ENCODE peak calls at places on chromosomes 13 and 19, in nine cellular contexts. One of them, this sample, is unnamed.

GRCh38 chr13:106156468-106156867 is 379.0 kb downstream of the EFNB2 start:
- DNase-seq in stomach: no peak
- DNase-seq in psoas muscle: no peak
- DNase-seq in heart right ventricle: no peak
- DNase-seq in A549: no peak
- DNase-seq in vagina: no peak
- DNase-seq in AG04450: peak; percentile 92
- DNase-seq in Peyer's patch: no peak
- DNase-seq in lower lobe of right lung: no peak
- DNase-seq in this sample: no peak

GRCh38 chr13:30872685-30873443 is 33.2 kb upstream of the MEDAG start:
- DNase-seq in stomach: no peak
- DNase-seq in psoas muscle: peak; percentile 68
- DNase-seq in heart right ventricle: peak; percentile 39
- DNase-seq in A549: no peak
- DNase-seq in vagina: peak; percentile 89
- DNase-seq in AG04450: peak; percentile 71
- DNase-seq in Peyer's patch: no peak
- DNase-seq in lower lobe of right lung: no peak
- DNase-seq in this sample: no peak

GRCh38 chr19:14433454-14434156 is 499 bp downstream of the PKN1 start:
- DNase-seq in stomach: peak; percentile 62
- DNase-seq in psoas muscle: no peak
- DNase-seq in heart right ventricle: peak; percentile 33
- DNase-seq in A549: no peak
- DNase-seq in vagina: no peak
- DNase-seq in AG04450: no peak
- DNase-seq in Peyer's patch: peak; percentile 75
- DNase-seq in lower lobe of right lung: peak; percentile 62
- DNase-seq in this sample: peak; percentile 19

GRCh38 chr13:34155931-34156607 is 338.1 kb downstream of the RFC3 start:
- DNase-seq in stomach: no peak
- DNase-seq in psoas muscle: no peak
- DNase-seq in heart right ventricle: no peak
- DNase-seq in A549: no peak
- DNase-seq in vagina: no peak
- DNase-seq in AG04450: no peak
- DNase-seq in Peyer's patch: no peak
- DNase-seq in lower lobe of right lung: no peak
- DNase-seq in this sample: no peak

GRCh38 chr19:5578094-5578846 is 10.5 kb upstream of the TINCR start:
- DNase-seq in stomach: peak; percentile 74
- DNase-seq in psoas muscle: peak; percentile 81
- DNase-seq in heart right ventricle: peak; percentile 50
- DNase-seq in A549: peak; percentile 57
- DNase-seq in vagina: no peak
- DNase-seq in AG04450: peak; percentile 13
- DNase-seq in Peyer's patch: peak; percentile 81
- DNase-seq in lower lobe of right lung: peak; percentile 79
- DNase-seq in this sample: peak; percentile 65

GRCh38 chr19:50434525-50434924 is 1.8 kb downstream of the MYBPC2 start:
- DNase-seq in stomach: no peak
- DNase-seq in psoas muscle: peak; percentile 81
- DNase-seq in heart right ventricle: no peak
- DNase-seq in A549: no peak
- DNase-seq in vagina: no peak
- DNase-seq in AG04450: no peak
- DNase-seq in Peyer's patch: peak; percentile 39
- DNase-seq in lower lobe of right lung: no peak
- DNase-seq in this sample: no peak

GRCh38 chr19:17346109-17346671 is 8.8 kb downstream of the GTPBP3 start:
- DNase-seq in stomach: peak; percentile 82
- DNase-seq in psoas muscle: peak; percentile 85
- DNase-seq in heart right ventricle: peak; percentile 78
- DNase-seq in A549: peak; percentile 58
- DNase-seq in vagina: no peak
- DNase-seq in AG04450: no peak
- DNase-seq in Peyer's patch: peak; percentile 85
- DNase-seq in lower lobe of right lung: peak; percentile 85
- DNase-seq in this sample: peak; percentile 73

GRCh38 chr13:95128045-95128643 is 173.1 kb downstream of the ABCC4 start:
- DNase-seq in stomach: peak; percentile 52
- DNase-seq in psoas muscle: no peak
- DNase-seq in heart right ventricle: no peak
- DNase-seq in A549: peak; percentile 10
- DNase-seq in vagina: no peak
- DNase-seq in AG04450: no peak
- DNase-seq in Peyer's patch: no peak
- DNase-seq in lower lobe of right lung: no peak
- DNase-seq in this sample: no peak

GRCh38 chr19:45882652-45883585 is 3.0 kb downstream of the IRF2BP1 start:
- DNase-seq in stomach: peak; percentile 97
- DNase-seq in psoas muscle: peak; percentile 89
- DNase-seq in heart right ventricle: peak; percentile 63
- DNase-seq in A549: peak; percentile 95
- DNase-seq in vagina: no peak
- DNase-seq in AG04450: peak; percentile 60
- DNase-seq in Peyer's patch: peak; percentile 94
- DNase-seq in lower lobe of right lung: peak; percentile 90
- DNase-seq in this sample: peak; percentile 77

GRCh38 chr19:46610413-46610775 is 9.3 kb downstream of the CALM3 start:
- DNase-seq in stomach: no peak
- DNase-seq in psoas muscle: peak; percentile 5
- DNase-seq in heart right ventricle: no peak
- DNase-seq in A549: no peak
- DNase-seq in vagina: peak; percentile 71
- DNase-seq in AG04450: no peak
- DNase-seq in Peyer's patch: no peak
- DNase-seq in lower lobe of right lung: no peak
- DNase-seq in this sample: no peak

GRCh38 chr19:47729468-47729798 is 15.9 kb upstream of the NOP53 start:
- DNase-seq in stomach: peak; percentile 63
- DNase-seq in psoas muscle: peak; percentile 79
- DNase-seq in heart right ventricle: peak; percentile 72
- DNase-seq in A549: peak; percentile 92
- DNase-seq in vagina: no peak
- DNase-seq in AG04450: no peak
- DNase-seq in Peyer's patch: no peak
- DNase-seq in lower lobe of right lung: peak; percentile 83
- DNase-seq in this sample: no peak

GRCh38 chr13:50672025-50672424 is 171.5 kb downstream of the DLEU7 start:
- DNase-seq in stomach: no peak
- DNase-seq in psoas muscle: no peak
- DNase-seq in heart right ventricle: no peak
- DNase-seq in A549: no peak
- DNase-seq in vagina: no peak
- DNase-seq in AG04450: no peak
- DNase-seq in Peyer's patch: no peak
- DNase-seq in lower lobe of right lung: peak; percentile 41
- DNase-seq in this sample: no peak

GRCh38 chr13:50670847-50671542 is 172.5 kb downstream of the DLEU7 start:
- DNase-seq in stomach: no peak
- DNase-seq in psoas muscle: no peak
- DNase-seq in heart right ventricle: no peak
- DNase-seq in A549: no peak
- DNase-seq in vagina: no peak
- DNase-seq in AG04450: no peak
- DNase-seq in Peyer's patch: no peak
- DNase-seq in lower lobe of right lung: no peak
- DNase-seq in this sample: no peak

GRCh38 chr13:50670272-50670671 is 173.2 kb downstream of the DLEU7 start:
- DNase-seq in stomach: no peak
- DNase-seq in psoas muscle: no peak
- DNase-seq in heart right ventricle: no peak
- DNase-seq in A549: no peak
- DNase-seq in vagina: no peak
- DNase-seq in AG04450: no peak
- DNase-seq in Peyer's patch: no peak
- DNase-seq in lower lobe of right lung: no peak
- DNase-seq in this sample: no peak

GRCh38 chr13:50668044-50668443 is 175.4 kb downstream of the DLEU7 start:
- DNase-seq in stomach: no peak
- DNase-seq in psoas muscle: no peak
- DNase-seq in heart right ventricle: no peak
- DNase-seq in A549: no peak
- DNase-seq in vagina: no peak
- DNase-seq in AG04450: no peak
- DNase-seq in Peyer's patch: no peak
- DNase-seq in lower lobe of right lung: no peak
- DNase-seq in this sample: no peak

DNA sequence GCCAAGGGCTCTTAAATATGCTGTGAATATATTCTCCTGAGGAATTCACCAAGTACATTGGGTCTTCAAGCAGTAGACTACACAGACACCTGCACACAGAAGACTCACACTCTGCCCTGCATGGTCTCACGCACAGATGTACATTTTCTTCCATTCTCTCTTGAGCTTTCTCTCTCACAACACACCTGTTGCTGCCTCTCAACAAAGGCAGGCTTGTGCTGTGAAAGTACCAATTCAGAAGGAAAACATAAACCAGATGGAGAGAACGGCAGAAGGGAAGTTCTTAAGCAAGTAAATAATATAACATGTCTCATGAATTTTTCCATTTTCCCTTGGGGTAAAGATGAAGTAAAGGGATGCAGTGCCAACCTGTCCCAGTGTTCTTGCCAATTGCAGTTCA is 174.6 kb downstream of the DLEU7 start:
- DNase-seq in stomach: no peak
- DNase-seq in psoas muscle: no peak
- DNase-seq in heart right ventricle: no peak
- DNase-seq in A549: no peak
- DNase-seq in vagina: no peak
- DNase-seq in AG04450: no peak
- DNase-seq in Peyer's patch: no peak
- DNase-seq in lower lobe of right lung: no peak
- DNase-seq in this sample: no peak
- TF ChIP-seq CTCF in stomach: no peak
- TF ChIP-seq CTCF in psoas muscle: no peak
- TF ChIP-seq CTCF in heart right ventricle: no peak
- TF ChIP-seq CTCF in A549: no peak
- TF ChIP-seq CTCF in vagina: no peak
- TF ChIP-seq CTCF in AG04450: no peak
- TF ChIP-seq CTCF in Peyer's patch: no peak
- TF ChIP-seq CTCF in lower lobe of right lung: no peak
- TF ChIP-seq CTCF in this sample: no peak

DNA sequence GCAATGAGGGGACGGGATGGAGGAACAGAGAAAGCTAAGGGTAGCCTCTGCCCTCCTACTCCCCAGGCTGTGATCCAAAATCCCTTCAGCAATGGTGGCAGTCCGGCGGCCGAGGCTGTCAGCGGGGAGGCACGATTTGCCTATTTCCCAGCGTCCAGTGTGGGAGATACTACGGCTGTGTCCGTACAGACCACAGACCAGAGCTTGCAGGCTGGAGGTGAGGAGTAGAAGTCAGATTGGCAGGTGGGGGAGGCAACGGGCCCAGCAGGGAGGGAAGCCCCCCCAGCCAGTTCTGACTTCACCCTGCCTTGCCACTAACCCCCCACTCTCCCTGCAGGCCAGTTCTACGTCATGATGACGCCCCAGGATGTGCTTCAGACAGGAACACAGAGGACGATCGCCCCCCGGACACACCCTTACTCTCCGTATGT is 1.6 kb downstream of the USF2 start:
- DNase-seq in stomach: no peak
- DNase-seq in psoas muscle: peak; percentile 36
- DNase-seq in heart right ventricle: no peak
- DNase-seq in A549: no peak
- DNase-seq in vagina: no peak
- DNase-seq in AG04450: no peak
- DNase-seq in Peyer's patch: peak; percentile 40
- DNase-seq in lower lobe of right lung: no peak
- DNase-seq in this sample: no peak
- H3K27ac ChIP-seq in stomach: no peak overlapping the region
- H3K27ac ChIP-seq in psoas muscle: peak overlapping the region; percentile 93
- H3K27ac ChIP-seq in heart right ventricle: no peak overlapping the region
- H3K27ac ChIP-seq in A549: no peak overlapping the region
- H3K27ac ChIP-seq in vagina: no peak overlapping the region
- H3K27ac ChIP-seq in AG04450: no peak overlapping the region
- H3K27ac ChIP-seq in Peyer's patch: peak overlapping the region; percentile 98
- H3K27ac ChIP-seq in lower lobe of right lung: no peak overlapping the region
- H3K27ac ChIP-seq in this sample: no peak overlapping the region

DNA sequence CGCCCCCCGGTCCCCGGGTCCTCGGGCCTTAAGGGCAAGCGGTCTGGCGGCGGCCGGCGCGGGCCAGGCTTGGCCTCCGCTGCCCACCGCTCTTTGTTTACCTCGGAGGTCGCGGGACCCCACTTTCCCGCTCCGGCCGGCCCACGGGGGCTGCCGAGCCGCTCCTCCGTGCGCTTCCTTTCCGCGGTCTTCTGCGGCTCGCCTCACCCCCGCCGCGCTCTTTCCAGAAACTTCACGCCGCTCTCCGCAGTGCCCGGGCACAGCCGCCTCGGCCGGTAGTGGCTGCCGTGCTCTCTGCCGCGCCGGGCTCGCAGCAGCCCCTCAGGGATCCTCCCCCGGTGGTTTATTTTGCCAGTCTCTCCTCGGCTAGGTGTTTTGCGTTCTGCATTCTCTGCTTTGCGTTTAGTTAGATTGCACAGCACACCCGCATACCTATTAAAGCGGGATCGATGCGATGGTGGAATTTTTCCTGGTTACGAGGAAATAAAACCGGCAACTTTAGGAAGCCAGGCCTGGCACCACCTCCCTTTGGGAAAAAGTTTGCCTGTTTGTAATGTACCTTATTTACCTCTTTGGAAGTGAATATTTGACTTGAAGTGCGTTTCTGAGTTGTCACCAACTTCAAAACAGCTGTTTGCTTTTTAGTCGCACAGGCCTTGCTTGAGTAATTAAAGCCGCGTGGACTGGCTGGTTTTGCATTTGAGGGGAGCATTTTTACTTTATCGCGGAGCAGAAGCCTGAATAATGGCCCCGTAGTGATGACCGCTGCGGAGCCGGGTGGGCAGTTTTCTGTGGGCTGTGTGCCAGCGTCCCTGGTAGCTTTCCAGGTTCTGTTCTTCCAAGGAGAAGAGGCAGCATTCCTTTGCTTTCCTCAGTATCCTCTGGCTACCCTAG is 787 bp downstream of the NAA16 start:
- DNase-seq in stomach: peak; percentile 49
- DNase-seq in psoas muscle: peak; percentile 64
- DNase-seq in heart right ventricle: peak; percentile 32
- DNase-seq in A549: no peak
- DNase-seq in vagina: no peak
- DNase-seq in AG04450: no peak
- DNase-seq in Peyer's patch: peak; percentile 70
- DNase-seq in lower lobe of right lung: peak; percentile 63
- DNase-seq in this sample: peak; percentile 48
- TF ChIP-seq CTCF in stomach: no peak
- TF ChIP-seq CTCF in psoas muscle: no peak
- TF ChIP-seq CTCF in heart right ventricle: no peak
- TF ChIP-seq CTCF in A549: no peak
- TF ChIP-seq CTCF in vagina: no peak
- TF ChIP-seq CTCF in AG04450: no peak
- TF ChIP-seq CTCF in Peyer's patch: no peak
- TF ChIP-seq CTCF in lower lobe of right lung: no peak
- TF ChIP-seq CTCF in this sample: no peak

DNA sequence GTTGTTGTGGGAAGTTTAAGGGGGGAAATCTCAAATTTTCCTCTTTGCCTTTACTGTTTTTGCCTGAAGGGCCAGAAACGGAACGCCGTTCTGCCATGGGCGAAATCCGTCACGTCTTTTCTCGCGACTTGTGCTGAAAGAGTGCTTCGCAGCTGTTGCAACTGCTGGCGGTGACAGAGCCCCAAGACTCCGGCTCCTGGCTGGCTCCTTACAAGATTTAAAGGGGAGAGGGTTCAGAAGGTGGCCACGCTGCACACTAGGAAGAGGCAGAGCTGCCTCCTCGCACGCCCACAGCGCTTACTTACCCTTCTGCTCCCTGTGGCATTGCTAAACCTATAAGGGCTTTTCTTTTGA is 320.3 kb downstream of the ZNF536 start:
- DNase-seq in stomach: no peak
- DNase-seq in psoas muscle: no peak
- DNase-seq in heart right ventricle: no peak
- DNase-seq in A549: no peak
- DNase-seq in vagina: no peak
- DNase-seq in AG04450: no peak
- DNase-seq in Peyer's patch: no peak
- DNase-seq in lower lobe of right lung: no peak
- DNase-seq in this sample: no peak
- H3K27ac ChIP-seq in stomach: no peak overlapping the region
- H3K27ac ChIP-seq in psoas muscle: no peak overlapping the region
- H3K27ac ChIP-seq in heart right ventricle: no peak overlapping the region
- H3K27ac ChIP-seq in A549: no peak overlapping the region
- H3K27ac ChIP-seq in vagina: peak overlapping the region; percentile 60
- H3K27ac ChIP-seq in AG04450: no peak overlapping the region
- H3K27ac ChIP-seq in Peyer's patch: no peak overlapping the region
- H3K27ac ChIP-seq in lower lobe of right lung: no peak overlapping the region
- H3K27ac ChIP-seq in this sample: no peak overlapping the region

This sample was measured in CD4-positive, alpha-beta T cell.